ENCODE peak calls at places on chromosomes 2 and 18, in six cellular contexts. One of them, this sample, is unnamed.

GRCh38 chr2:233402774-233403173 is 48.5 kb downstream of the DGKD start:
- DNase-seq in HL-60: no peak
- DNase-seq in HTR-8/SVneo: no peak
- DNase-seq in activated CD4-positive, alpha-beta T cell treated with anti-CD3 and anti-CD28 coated beads for 24 hours: no peak
- DNase-seq in stimulated activated naive CD4-positive, alpha-beta T cell: no peak
- DNase-seq in T-helper 17 cell: no peak
- DNase-seq in this sample: no peak

GRCh38 chr2:237282568-237283128 is 131.3 kb downstream of the COL6A3 start:
- DNase-seq in HL-60: no peak
- DNase-seq in HTR-8/SVneo: no peak
- DNase-seq in activated CD4-positive, alpha-beta T cell treated with anti-CD3 and anti-CD28 coated beads for 24 hours: no peak
- DNase-seq in stimulated activated naive CD4-positive, alpha-beta T cell: no peak
- DNase-seq in T-helper 17 cell: no peak
- DNase-seq in this sample: no peak

GRCh38 chr18:4157339-4157738 is 297.8 kb downstream of the DLGAP1 start:
- DNase-seq in HL-60: no peak
- DNase-seq in HTR-8/SVneo: no peak
- DNase-seq in activated CD4-positive, alpha-beta T cell treated with anti-CD3 and anti-CD28 coated beads for 24 hours: no peak
- DNase-seq in stimulated activated naive CD4-positive, alpha-beta T cell: no peak
- DNase-seq in T-helper 17 cell: no peak
- DNase-seq in this sample: no peak

GRCh38 chr2:217289153-217289908 is 429.5 kb upstream of the TNP1 start:
- DNase-seq in HL-60: no peak
- DNase-seq in HTR-8/SVneo: no peak
- DNase-seq in activated CD4-positive, alpha-beta T cell treated with anti-CD3 and anti-CD28 coated beads for 24 hours: no peak
- DNase-seq in stimulated activated naive CD4-positive, alpha-beta T cell: no peak
- DNase-seq in T-helper 17 cell: no peak
- DNase-seq in this sample: no peak

GRCh38 chr2:10977003-10977402 is 65.3 kb downstream of the KCNF1 start:
- DNase-seq in HL-60: peak
- DNase-seq in HTR-8/SVneo: no peak
- DNase-seq in activated CD4-positive, alpha-beta T cell treated with anti-CD3 and anti-CD28 coated beads for 24 hours: no peak
- DNase-seq in stimulated activated naive CD4-positive, alpha-beta T cell: no peak
- DNase-seq in T-helper 17 cell: no peak
- DNase-seq in this sample: no peak

GRCh38 chr2:195406886-195407603 is 250.0 kb upstream of the SLC39A10 start:
- DNase-seq in HL-60: no peak
- DNase-seq in HTR-8/SVneo: peak
- DNase-seq in activated CD4-positive, alpha-beta T cell treated with anti-CD3 and anti-CD28 coated beads for 24 hours: no peak
- DNase-seq in stimulated activated naive CD4-positive, alpha-beta T cell: no peak
- DNase-seq in T-helper 17 cell: no peak
- DNase-seq in this sample: no peak

GRCh38 chr2:172178035-172178434 is 75.3 kb upstream of the DLX2 start:
- DNase-seq in HL-60: no peak
- DNase-seq in HTR-8/SVneo: peak
- DNase-seq in activated CD4-positive, alpha-beta T cell treated with anti-CD3 and anti-CD28 coated beads for 24 hours: no peak
- DNase-seq in stimulated activated naive CD4-positive, alpha-beta T cell: no peak
- DNase-seq in T-helper 17 cell: no peak
- DNase-seq in this sample: no peak

GRCh38 chr2:106686814-106687213 is 199.2 kb downstream of the ST6GAL2 start:
- DNase-seq in HL-60: no peak
- DNase-seq in HTR-8/SVneo: no peak
- DNase-seq in activated CD4-positive, alpha-beta T cell treated with anti-CD3 and anti-CD28 coated beads for 24 hours: no peak
- DNase-seq in stimulated activated naive CD4-positive, alpha-beta T cell: no peak
- DNase-seq in T-helper 17 cell: no peak
- DNase-seq in this sample: no peak

GRCh38 chr2:95728878-95729511 is 137.2 kb downstream of the TRIM43 start:
- DNase-seq in HL-60: peak
- DNase-seq in HTR-8/SVneo: peak
- DNase-seq in activated CD4-positive, alpha-beta T cell treated with anti-CD3 and anti-CD28 coated beads for 24 hours: peak
- DNase-seq in stimulated activated naive CD4-positive, alpha-beta T cell: no peak
- DNase-seq in T-helper 17 cell: no peak
- DNase-seq in this sample: peak

GRCh38 chr2:146634256-146635068 is 1210.4 kb upstream of the ACVR2A start:
- DNase-seq in HL-60: no peak
- DNase-seq in HTR-8/SVneo: peak
- DNase-seq in activated CD4-positive, alpha-beta T cell treated with anti-CD3 and anti-CD28 coated beads for 24 hours: no peak
- DNase-seq in stimulated activated naive CD4-positive, alpha-beta T cell: no peak
- DNase-seq in T-helper 17 cell: no peak
- DNase-seq in this sample: no peak